ENCODE peak calls at places on chromosomes 7 and 10, in seven cellular contexts. B is spleen; M is endodermal cell; Y is kidney tubule cell; N is activated CD4-positive, CD25-positive, alpha-beta regulatory T cell; F is EL; Q is caudate nucleus. W is an unnamed sample.

GRCh38 chr7:44793919-44794715 is 2.4 kb upstream of the PPIA start:
- DNase-seq in B (no peak), M (no peak), Y (no peak), N (no peak), F (peak), Q (no peak), W (no peak)

GRCh38 chr7:90178592-90179279 is 24.5 kb downstream of the STEAP1 start:
- DNase-seq in B (no peak), M (no peak), Y (peak), N (no peak), F (peak), Q (no peak), W (peak)

GRCh38 chr10:4751211-4751610 is 74.8 kb upstream of the AKR1E2 start:
- DNase-seq in B (no peak), M (no peak), Y (no peak), N (no peak), F (no peak), Q (no peak), W (no peak)

GRCh38 chr7:106476751-106477150 is 184.2 kb downstream of the CCDC71L start:
- DNase-seq in B (no peak), M (no peak), Y (no peak), N (no peak), F (no peak), Q (no peak), W (peak)

GRCh38 chr7:47610506-47611044 is 28.7 kb upstream of the TNS3 start:
- DNase-seq in B (no peak), M (no peak), Y (no peak), N (no peak), F (peak), Q (no peak), W (no peak)

GRCh38 chr7:159063046-159063840 is 81.4 kb downstream of the VIPR2 start:
- DNase-seq in B (no peak), M (no peak), Y (no peak), N (no peak), F (no peak), Q (no peak), W (no peak)

GRCh38 chr10:26367771-26368170 is 70.4 kb upstream of the APBB1IP start:
- DNase-seq in B (no peak), M (peak), Y (peak), N (no peak), F (peak), Q (no peak), W (peak)

GRCh38 chr10:132927824-132928223 is 14.5 kb downstream of the CFAP46 start:
- DNase-seq in B (no peak), M (no peak), Y (no peak), N (no peak), F (no peak), Q (no peak), W (no peak)

GRCh38 chr7:149471289-149471953 is 10.6 kb upstream of the ZNF777 start:
- DNase-seq in B (no peak), M (no peak), Y (no peak), N (no peak), F (no peak), Q (no peak), W (no peak)

GRCh38 chr10:18164771-18165361 is 24.6 kb downstream of the CACNB2 start:
- DNase-seq in B (no peak), M (no peak), Y (no peak), N (no peak), F (peak), Q (no peak), W (no peak)

GRCh38 chr7:2542011-2542923 is 13.1 kb downstream of the BRAT1 start:
- DNase-seq in B (no peak), M (no peak), Y (no peak), N (no peak), F (no peak), Q (no peak), W (no peak)

GRCh38 chr7:144786079-144786478 is 49.8 kb downstream of the TPK1 start:
- DNase-seq in B (no peak), M (no peak), Y (no peak), N (no peak), F (no peak), Q (no peak), W (no peak)

GRCh38 chr7:92698237-92698841 is 108.1 kb upstream of the FAM133B start:
- DNase-seq in B (no peak), M (no peak), Y (peak), N (no peak), F (peak), Q (peak), W (no peak)

GRCh38 chr10:97506214-97506991 is 7.7 kb downstream of the UBTD1 start:
- DNase-seq in B (peak), M (no peak), Y (no peak), N (no peak), F (no peak), Q (no peak), W (no peak)

GRCh38 chr10:130720235-130720634 is 584.0 kb downstream of the GLRX3 start:
- DNase-seq in B (peak), M (peak), Y (no peak), N (no peak), F (no peak), Q (no peak), W (no peak)

GRCh38 chr7:2641406-2642393 is 9.9 kb downstream of the TTYH3 start:
- DNase-seq in B (peak), M (peak), Y (peak), N (no peak), F (peak), Q (peak), W (no peak)

GRCh38 chr7:29319719-29320521 is 125.3 kb downstream of the CHN2 start:
- DNase-seq in B (no peak), M (peak), Y (no peak), N (no peak), F (no peak), Q (no peak), W (no peak)

GRCh38 chr10:86410542-86411124 is 44.0 kb upstream of the GRID1 start:
- DNase-seq in B (no peak), M (no peak), Y (peak), N (no peak), F (peak), Q (no peak), W (no peak)